ENCODE peak calls at places on chromosomes 12 and 14, in six cellular contexts. W, R, V, K, O and Q are unnamed samples.

GRCh38 chr14:68891851-68892660 is 87.0 kb downstream of the ACTN1 start:
- DNase-seq in W (no peak), R (no peak), V (no peak), K (no peak), O (no peak), Q (no peak)

GRCh38 chr12:1859643-1860042 is 39.3 kb downstream of the LRTM2 start:
- DNase-seq in W (no peak), R (no peak), V (no peak), K (no peak), O (no peak), Q (no peak)

GRCh38 chr12:78636253-78636855 is 228.2 kb upstream of the SYT1 start:
- DNase-seq in W (no peak), R (no peak), V (no peak), K (no peak), O (no peak), Q (no peak)

GRCh38 chr12:120013659-120014380 is 24.8 kb downstream of the BICDL1 start:
- DNase-seq in W (peak; percentile 41), R (no peak), V (no peak), K (no peak), O (no peak), Q (no peak)

GRCh38 chr14:51691176-51691575 is 39.5 kb downstream of the FRMD6 start:
- DNase-seq in W (no peak), R (no peak), V (no peak), K (no peak), O (no peak), Q (no peak)

GRCh38 chr14:104436047-104436531 is 143.5 kb upstream of the C14orf180 start:
- DNase-seq in W (no peak), R (peak; percentile 86), V (peak; percentile 87), K (peak; percentile 96), O (peak; percentile 74), Q (no peak)

GRCh38 chr14:89325959-89326358 is 91.1 kb downstream of the FOXN3 start:
- DNase-seq in W (no peak), R (no peak), V (no peak), K (no peak), O (no peak), Q (no peak)

GRCh38 chr14:89586258-89587127 is 169.5 kb upstream of the FOXN3 start:
- DNase-seq in W (no peak), R (no peak), V (no peak), K (no peak), O (no peak), Q (no peak)

GRCh38 chr14:52313493-52313881 is 625 bp upstream of the PTGER2 start:
- DNase-seq in W (no peak), R (no peak), V (no peak), K (peak; percentile 3), O (no peak), Q (no peak)

GRCh38 chr14:97350894-97351713 is 553.9 kb downstream of the VRK1 start:
- DNase-seq in W (no peak), R (no peak), V (no peak), K (no peak), O (no peak), Q (no peak)

GRCh38 chr14:77275041-77275854 is 4.2 kb upstream of the NGB start:
- DNase-seq in W (no peak), R (no peak), V (no peak), K (no peak), O (no peak), Q (no peak)

GRCh38 chr12:2013527-2014223 is 9.4 kb upstream of the DCP1B start:
- DNase-seq in W (no peak), R (peak; percentile 50), V (no peak), K (peak; percentile 44), O (no peak), Q (no peak)

GRCh38 chr12:89206375-89206774 is 145.9 kb downstream of the DUSP6 start:
- DNase-seq in W (no peak), R (no peak), V (no peak), K (no peak), O (no peak), Q (no peak)

GRCh38 chr14:58812050-58812690 is 174.4 kb downstream of the DACT1 start:
- DNase-seq in W (no peak), R (no peak), V (no peak), K (no peak), O (no peak), Q (no peak)

GRCh38 chr14:104753528-104754212 is 723 bp downstream of the SIVA1 start:
- DNase-seq in W (no peak), R (peak; percentile 35), V (no peak), K (peak; percentile 17), O (no peak), Q (no peak)

GRCh38 chr12:1367731-1368285 is 226.6 kb downstream of the FBXL14 start:
- DNase-seq in W (no peak), R (no peak), V (no peak), K (no peak), O (no peak), Q (no peak)

GRCh38 chr14:90587918-90588317 is 191.1 kb downstream of the CALM1 start:
- DNase-seq in W (no peak), R (no peak), V (no peak), K (no peak), O (no peak), Q (no peak)

GRCh38 chr12:7758346-7758745 is 6.7 kb upstream of the NANOGNB start:
- DNase-seq in W (no peak), R (no peak), V (no peak), K (no peak), O (no peak), Q (no peak)

GRCh38 chr12:19138551-19139344 is 9.2 kb downstream of the PLEKHA5 start:
- DNase-seq in W (no peak), R (no peak), V (no peak), K (no peak), O (no peak), Q (no peak)

DNA sequence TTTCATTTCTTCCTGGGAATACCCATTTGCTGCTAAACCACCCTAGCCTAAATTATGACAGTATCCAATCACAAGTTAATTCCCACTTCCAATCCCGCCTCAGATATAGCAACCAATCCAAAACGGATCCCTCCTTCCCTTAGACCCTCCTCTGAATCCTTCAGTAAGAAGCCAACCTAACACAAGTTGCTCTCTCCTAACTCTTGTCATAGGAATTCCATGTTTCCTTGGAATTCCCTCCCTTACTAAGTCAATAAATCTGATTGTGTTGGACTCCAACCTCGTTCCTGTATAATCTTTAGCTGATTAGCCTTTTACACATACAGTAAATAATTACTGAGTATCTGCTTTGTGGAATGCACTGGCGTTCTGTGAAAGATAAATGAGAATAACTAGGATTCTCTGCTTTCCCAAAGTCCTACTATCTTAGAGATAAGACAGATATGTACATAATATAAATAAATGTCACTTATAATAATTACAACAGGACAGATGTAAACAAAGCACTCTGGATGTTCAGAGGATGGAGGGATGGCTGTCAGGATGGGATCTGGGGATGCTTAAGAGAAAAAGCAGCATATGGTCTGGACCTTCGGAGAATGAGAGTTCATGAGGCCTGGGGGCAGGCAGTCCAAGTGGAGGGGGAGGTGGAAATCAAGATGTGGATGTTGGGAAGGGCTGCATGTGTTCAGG is 185.8 kb upstream of the SOX5 start:
- DNase-seq in W (no peak), R (no peak), V (no peak), K (no peak), O (no peak), Q (no peak)
- H3K27me3 ChIP-seq in W (no peaks in the 10 kb centered on the region), R (no peaks in the 10 kb centered on the region), V (no peaks in the 10 kb centered on the region), K (peaks cover 8% of the 10 kb centered on the region), O (no peaks in the 10 kb centered on the region), Q (no peaks in the 10 kb centered on the region)

GRCh38 chr12:5043589-5044419 is at the start of gene KCNA5:
- DNase-seq in W (no peak), R (peak; percentile 40), V (peak; percentile 80), K (no peak), O (no peak), Q (no peak)
- H3K4me3 ChIP-seq in W (no peak within 1 kb of the TSS), R (peak within 1 kb of the TSS; percentile 41), V (peak within 1 kb of the TSS; percentile 87), K (no peak within 1 kb of the TSS), O (no peak within 1 kb of the TSS), Q (no peak within 1 kb of the TSS)

GRCh38 chr14:32004300-32004699 is 72.8 kb upstream of the ARHGAP5 start:
- DNase-seq in W (no peak), R (no peak), V (no peak), K (no peak), O (no peak), Q (no peak)
- H3K27ac ChIP-seq in W (no peak overlapping the region), R (no peak overlapping the region), V (no peak overlapping the region), K (no peak overlapping the region), O (no peak overlapping the region), Q (no peak overlapping the region)

DNA sequence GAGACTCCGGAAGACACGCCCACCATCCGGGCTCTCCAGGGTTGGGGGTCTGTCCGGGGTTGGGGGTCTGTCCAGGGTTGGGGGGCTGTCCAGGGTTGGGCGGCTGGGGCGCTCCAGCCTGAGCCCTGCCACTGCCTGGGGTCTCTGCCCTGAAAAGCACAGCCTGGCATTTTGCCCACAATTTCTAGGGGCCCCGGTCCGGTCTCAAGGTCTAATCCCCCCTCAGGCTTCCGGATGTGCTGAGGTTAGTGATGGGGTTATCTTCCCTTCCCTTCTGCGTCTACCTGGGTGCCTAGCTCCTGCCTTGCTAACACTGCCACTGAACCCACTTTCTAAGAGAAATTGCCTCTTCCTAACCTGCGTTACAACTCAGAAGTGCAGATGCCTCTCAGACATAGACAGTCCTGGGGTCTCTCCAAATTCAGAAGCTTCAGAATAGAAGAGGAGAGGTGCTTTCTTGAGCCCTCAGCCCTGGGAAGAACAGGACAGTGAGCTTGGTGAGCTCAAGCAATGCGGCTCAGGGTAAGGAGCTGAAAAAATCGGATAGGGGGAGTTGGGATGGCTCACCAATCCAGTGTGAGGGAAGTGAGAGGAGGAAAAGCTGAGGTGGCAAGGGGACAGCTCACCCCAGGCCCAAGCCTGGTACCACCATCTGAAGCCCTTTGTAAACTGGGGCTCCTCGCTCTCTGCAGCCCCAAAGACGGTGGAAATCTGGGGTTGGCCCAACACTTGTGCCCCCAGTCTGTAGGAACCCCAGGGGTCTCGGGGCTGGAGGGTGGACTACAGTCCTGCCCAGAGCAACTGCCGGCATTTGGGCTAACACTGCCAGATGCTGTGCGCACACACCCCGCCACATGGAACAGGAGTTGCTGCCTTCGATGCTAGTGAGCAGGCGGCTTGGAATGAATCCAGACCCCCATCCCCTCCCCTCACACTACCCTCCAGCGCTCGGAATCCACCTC is 5.6 kb downstream of the LHX5 start:
- DNase-seq in W (no peak), R (no peak), V (no peak), K (no peak), O (no peak), Q (no peak)
- H3K27me3 ChIP-seq in W (peaks cover 68% of the 10 kb centered on the region), R (peaks cover 66% of the 10 kb centered on the region), V (no peaks in the 10 kb centered on the region), K (peaks cover 86% of the 10 kb centered on the region), O (peaks cover 100% of the 10 kb centered on the region), Q (peaks cover 37% of the 10 kb centered on the region)

DNA sequence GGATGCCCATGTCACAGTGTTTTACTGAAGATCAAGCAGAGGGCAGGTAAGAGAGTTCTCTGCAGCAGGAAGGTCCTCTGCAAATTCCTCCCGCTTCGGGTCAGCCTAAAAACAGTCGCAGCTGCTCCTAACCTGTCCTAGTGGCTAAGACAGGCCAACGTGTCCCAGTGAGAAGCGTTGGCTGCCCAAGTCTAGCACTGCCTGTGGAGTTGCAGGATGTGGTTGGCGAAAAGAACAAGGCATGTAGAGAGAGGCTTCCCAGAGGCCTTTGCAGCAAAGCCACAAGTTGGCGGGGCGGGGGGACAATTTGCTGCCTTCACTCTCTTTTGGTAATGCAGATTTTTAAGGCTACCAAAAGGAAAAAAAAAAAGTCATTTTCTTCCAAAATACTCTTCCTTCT is 340.1 kb downstream of the BCL11B start:
- DNase-seq in W (peak; percentile 48), R (no peak), V (no peak), K (no peak), O (no peak), Q (peak; percentile 89)
- H3K4me3 ChIP-seq in W (no peak overlapping the region), R (no peak overlapping the region), V (no peak overlapping the region), K (no peak overlapping the region), O (no peak overlapping the region), Q (peak overlapping the region; percentile 16)

DNA sequence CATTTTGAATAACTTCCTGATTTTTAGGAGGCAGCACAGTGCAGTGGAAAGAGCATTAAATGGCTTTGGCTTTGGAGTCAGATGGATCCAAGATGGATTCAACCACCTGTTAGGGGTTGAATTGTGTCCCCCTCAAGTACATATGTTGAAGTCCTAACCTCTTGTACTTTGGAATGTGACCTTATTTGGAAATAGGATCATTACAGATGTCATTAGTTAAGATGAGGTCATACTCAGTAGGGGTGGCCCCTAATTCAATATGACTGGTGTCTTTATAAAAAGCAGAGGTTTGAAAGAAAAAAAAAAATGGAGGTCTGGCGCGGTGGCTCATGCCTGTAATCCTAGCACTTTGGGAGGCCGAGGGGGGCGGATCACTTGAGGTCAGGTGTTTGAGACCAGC is 18.8 kb downstream of the ATP5MC2 start:
- DNase-seq in W (no peak), R (no peak), V (no peak), K (no peak), O (no peak), Q (no peak)
- H3K27ac ChIP-seq in W (no peak overlapping the region), R (peak overlapping the region; percentile 91), V (peak overlapping the region; percentile 82), K (no peak overlapping the region), O (no peak overlapping the region), Q (no peak overlapping the region)